ENCODE peak calls at places on chromosome 2, in six cellular contexts. One of them, this sample, is unnamed.

GRCh38 chr2:23651187-23651983 is 266.4 kb downstream of the KLHL29 start:
- DNase-seq in PC-3: peak; percentile 88
- DNase-seq in neural progenitor cell: no peak
- DNase-seq in GM12878: no peak
- DNase-seq in right lobe of liver: no peak
- DNase-seq in CD8-positive, alpha-beta T cell: no peak
- DNase-seq in this sample: no peak

GRCh38 chr2:73998451-73998850 is 13.7 kb downstream of the TET3 start:
- DNase-seq in neural progenitor cell: no peak
- DNase-seq in GM12878: no peak
- DNase-seq in right lobe of liver: no peak
- DNase-seq in CD8-positive, alpha-beta T cell: no peak
- DNase-seq in PC-3: no peak
- DNase-seq in this sample: no peak

GRCh38 chr2:128196026-128196822 is 105.2 kb downstream of the UGGT1 start:
- DNase-seq in right lobe of liver: no peak
- DNase-seq in neural progenitor cell: no peak
- DNase-seq in GM12878: no peak
- DNase-seq in PC-3: no peak
- DNase-seq in CD8-positive, alpha-beta T cell: no peak
- DNase-seq in this sample: no peak

GRCh38 chr2:238814815-238815214 is 33.1 kb upstream of the TWIST2 start:
- DNase-seq in PC-3: no peak
- DNase-seq in neural progenitor cell: no peak
- DNase-seq in right lobe of liver: no peak
- DNase-seq in GM12878: no peak
- DNase-seq in CD8-positive, alpha-beta T cell: no peak
- DNase-seq in this sample: no peak

GRCh38 chr2:135043345-135043744 is 3.9 kb downstream of the MAP3K19 start:
- DNase-seq in right lobe of liver: no peak
- DNase-seq in neural progenitor cell: no peak
- DNase-seq in CD8-positive, alpha-beta T cell: no peak
- DNase-seq in PC-3: no peak
- DNase-seq in GM12878: no peak
- DNase-seq in this sample: no peak

GRCh38 chr2:28267282-28267681 is 125.4 kb upstream of the FOSL2 start:
- DNase-seq in CD8-positive, alpha-beta T cell: no peak
- DNase-seq in right lobe of liver: no peak
- DNase-seq in PC-3: no peak
- DNase-seq in GM12878: no peak
- DNase-seq in neural progenitor cell: no peak
- DNase-seq in this sample: no peak

GRCh38 chr2:31032475-31032874 is 105.8 kb downstream of the GALNT14 start:
- DNase-seq in right lobe of liver: no peak
- DNase-seq in GM12878: no peak
- DNase-seq in neural progenitor cell: no peak
- DNase-seq in PC-3: no peak
- DNase-seq in CD8-positive, alpha-beta T cell: no peak
- DNase-seq in this sample: no peak

GRCh38 chr2:30731706-30732105 is 75.5 kb downstream of the CAPN13 start:
- DNase-seq in GM12878: no peak
- DNase-seq in CD8-positive, alpha-beta T cell: no peak
- DNase-seq in neural progenitor cell: no peak
- DNase-seq in right lobe of liver: no peak
- DNase-seq in PC-3: no peak
- DNase-seq in this sample: no peak

GRCh38 chr2:44168684-44169154 is at the start of gene PPM1B:
- DNase-seq in neural progenitor cell: no peak
- DNase-seq in CD8-positive, alpha-beta T cell: peak; percentile 100
- DNase-seq in GM12878: no peak
- DNase-seq in PC-3: peak; percentile 99
- DNase-seq in right lobe of liver: peak; percentile 100
- DNase-seq in this sample: no peak

GRCh38 chr2:44342854-44343253 is 18.4 kb downstream of the PREPL start:
- DNase-seq in CD8-positive, alpha-beta T cell: no peak
- DNase-seq in PC-3: peak; percentile 55
- DNase-seq in right lobe of liver: no peak
- DNase-seq in GM12878: no peak
- DNase-seq in neural progenitor cell: peak; percentile 39
- DNase-seq in this sample: no peak

GRCh38 chr2:161315380-161315779 is 7.2 kb downstream of the PSMD14 start:
- DNase-seq in GM12878: no peak
- DNase-seq in CD8-positive, alpha-beta T cell: no peak
- DNase-seq in PC-3: no peak
- DNase-seq in right lobe of liver: no peak
- DNase-seq in neural progenitor cell: no peak
- DNase-seq in this sample: no peak

GRCh38 chr2:32372519-32373182 is 15.8 kb downstream of the BIRC6 start:
- DNase-seq in right lobe of liver: no peak
- DNase-seq in PC-3: no peak
- DNase-seq in GM12878: no peak
- DNase-seq in CD8-positive, alpha-beta T cell: no peak
- DNase-seq in neural progenitor cell: no peak
- DNase-seq in this sample: no peak

GRCh38 chr2:32379352-32379751 is 22.5 kb downstream of the BIRC6 start:
- DNase-seq in neural progenitor cell: no peak
- DNase-seq in CD8-positive, alpha-beta T cell: no peak
- DNase-seq in PC-3: no peak
- DNase-seq in GM12878: no peak
- DNase-seq in right lobe of liver: no peak
- DNase-seq in this sample: no peak

GRCh38 chr2:32377928-32378327 is 21.1 kb downstream of the BIRC6 start:
- DNase-seq in GM12878: no peak
- DNase-seq in CD8-positive, alpha-beta T cell: no peak
- DNase-seq in neural progenitor cell: no peak
- DNase-seq in PC-3: no peak
- DNase-seq in right lobe of liver: no peak
- DNase-seq in this sample: no peak

GRCh38 chr2:32375228-32375892 is 18.5 kb downstream of the BIRC6 start:
- DNase-seq in CD8-positive, alpha-beta T cell: no peak
- DNase-seq in GM12878: no peak
- DNase-seq in right lobe of liver: no peak
- DNase-seq in neural progenitor cell: peak; percentile 16
- DNase-seq in PC-3: no peak
- DNase-seq in this sample: no peak

DNA sequence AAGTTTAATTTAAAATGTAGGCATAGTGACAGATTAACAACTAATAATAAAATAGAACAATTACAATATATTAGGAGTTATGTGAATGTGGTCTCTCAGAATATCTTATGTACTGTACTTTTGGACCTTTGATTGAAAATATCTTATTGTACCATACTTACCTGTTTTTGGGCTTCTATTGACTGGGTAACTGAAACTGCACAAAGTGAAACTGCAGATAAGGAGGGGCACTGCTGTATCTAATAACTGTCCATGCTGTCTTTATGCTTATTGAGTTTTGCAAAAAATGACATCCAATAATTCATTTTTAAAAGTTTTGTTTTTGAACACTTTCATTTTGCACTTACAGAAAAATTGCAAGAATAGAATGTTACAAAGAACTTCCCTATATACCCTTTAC is 19.9 kb downstream of the BIRC6 start:
- DNase-seq in CD8-positive, alpha-beta T cell: no peak
- DNase-seq in PC-3: no peak
- DNase-seq in right lobe of liver: no peak
- DNase-seq in neural progenitor cell: no peak
- DNase-seq in GM12878: no peak
- DNase-seq in this sample: no peak
- H3K4me3 ChIP-seq in CD8-positive, alpha-beta T cell: no peak overlapping the region
- H3K4me3 ChIP-seq in PC-3: no peak overlapping the region
- H3K4me3 ChIP-seq in right lobe of liver: no peak overlapping the region
- H3K4me3 ChIP-seq in neural progenitor cell: no peak overlapping the region
- H3K4me3 ChIP-seq in GM12878: no peak overlapping the region
- H3K4me3 ChIP-seq in this sample: no peak overlapping the region

DNA sequence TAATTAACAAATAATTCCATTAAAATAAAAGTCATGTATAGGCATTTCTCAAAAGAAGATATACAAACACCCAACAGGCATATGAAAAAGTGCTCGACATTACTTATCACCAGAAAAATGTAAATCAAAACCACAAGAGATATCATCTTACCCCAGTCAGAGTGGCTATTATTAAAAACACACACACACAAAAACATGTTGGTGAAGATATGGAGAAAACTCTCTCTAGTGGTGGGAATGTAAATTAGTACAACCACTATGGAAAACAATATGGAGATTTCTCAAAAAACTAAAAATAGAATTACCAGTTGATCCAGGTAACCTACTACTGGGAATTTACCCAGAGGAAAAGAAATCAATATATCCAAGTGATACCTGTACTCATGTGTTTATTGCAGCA is 966.3 kb upstream of the POU3F3 start:
- DNase-seq in GM12878: no peak
- DNase-seq in CD8-positive, alpha-beta T cell: no peak
- DNase-seq in right lobe of liver: no peak
- DNase-seq in neural progenitor cell: no peak
- DNase-seq in PC-3: no peak
- DNase-seq in this sample: no peak
- TF ChIP-seq CTCF in GM12878: no peak
- TF ChIP-seq CTCF in CD8-positive, alpha-beta T cell: no peak
- TF ChIP-seq CTCF in right lobe of liver: no peak
- TF ChIP-seq CTCF in neural progenitor cell: no peak
- TF ChIP-seq CTCF in PC-3: no peak
- TF ChIP-seq CTCF in this sample: no peak

GRCh38 chr2:231357931-231358330 is 37.6 kb upstream of the B3GNT7 start:
- DNase-seq in CD8-positive, alpha-beta T cell: no peak
- DNase-seq in neural progenitor cell: no peak
- DNase-seq in right lobe of liver: no peak
- DNase-seq in PC-3: no peak
- DNase-seq in GM12878: no peak
- DNase-seq in this sample: no peak

GRCh38 chr2:231360401-231360800 is 35.1 kb upstream of the B3GNT7 start:
- DNase-seq in CD8-positive, alpha-beta T cell: no peak
- DNase-seq in GM12878: no peak
- DNase-seq in neural progenitor cell: no peak
- DNase-seq in right lobe of liver: no peak
- DNase-seq in PC-3: no peak
- DNase-seq in this sample: no peak

GRCh38 chr2:231360881-231361294 is 34.6 kb upstream of the B3GNT7 start:
- DNase-seq in PC-3: no peak
- DNase-seq in GM12878: no peak
- DNase-seq in neural progenitor cell: no peak
- DNase-seq in right lobe of liver: no peak
- DNase-seq in CD8-positive, alpha-beta T cell: no peak
- DNase-seq in this sample: no peak

GRCh38 chr2:231359948-231360347 is 35.6 kb upstream of the B3GNT7 start:
- DNase-seq in neural progenitor cell: no peak
- DNase-seq in PC-3: no peak
- DNase-seq in CD8-positive, alpha-beta T cell: no peak
- DNase-seq in right lobe of liver: no peak
- DNase-seq in GM12878: no peak
- DNase-seq in this sample: no peak

DNA sequence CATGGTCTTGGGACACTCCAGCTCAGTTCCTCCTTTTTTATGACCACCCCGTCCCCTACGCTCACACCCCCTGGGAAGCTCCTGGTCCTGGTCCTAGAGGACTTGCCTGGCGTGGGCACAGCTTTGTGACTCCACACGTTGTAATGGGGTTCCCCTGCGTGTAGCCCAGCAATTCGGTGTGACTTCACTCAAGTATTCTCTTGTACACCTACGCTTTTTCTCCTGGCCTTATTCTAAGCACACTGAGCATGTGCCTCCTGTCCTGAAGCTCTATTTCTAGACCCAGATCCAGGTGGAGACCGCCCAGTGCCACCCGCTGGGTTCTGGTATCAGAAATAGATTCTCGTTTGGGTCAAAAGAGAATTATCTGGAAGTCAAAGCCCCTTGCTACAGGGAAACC is 36.0 kb upstream of the B3GNT7 start:
- DNase-seq in CD8-positive, alpha-beta T cell: no peak
- DNase-seq in right lobe of liver: no peak
- DNase-seq in PC-3: no peak
- DNase-seq in GM12878: no peak
- DNase-seq in neural progenitor cell: no peak
- DNase-seq in this sample: no peak
- H3K27ac ChIP-seq in CD8-positive, alpha-beta T cell: no peak overlapping the region
- H3K27ac ChIP-seq in right lobe of liver: no peak overlapping the region
- H3K27ac ChIP-seq in PC-3: no peak overlapping the region
- H3K27ac ChIP-seq in GM12878: no peak overlapping the region
- H3K27ac ChIP-seq in neural progenitor cell: no peak overlapping the region
- H3K27ac ChIP-seq in this sample: no peak overlapping the region

DNA sequence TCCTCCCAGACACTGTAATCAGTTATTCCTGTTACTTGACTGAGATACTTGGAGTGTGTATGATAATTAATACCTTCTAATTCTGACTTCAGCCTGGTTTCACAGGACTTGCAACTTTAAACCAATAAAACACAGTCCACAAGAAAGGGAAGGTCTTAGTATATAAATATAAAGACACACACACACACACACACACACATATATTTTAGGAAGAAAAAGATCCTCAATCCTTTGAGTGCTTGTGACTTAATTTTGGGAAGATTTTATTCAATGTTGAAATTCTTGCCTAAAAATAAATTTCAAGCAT is 700 bp upstream of the VPS54 start:
- DNase-seq in CD8-positive, alpha-beta T cell: no peak
- DNase-seq in right lobe of liver: no peak
- DNase-seq in GM12878: no peak
- DNase-seq in PC-3: peak; percentile 24
- DNase-seq in neural progenitor cell: no peak
- DNase-seq in this sample: no peak
- H3K4me3 ChIP-seq in CD8-positive, alpha-beta T cell: peak overlapping the region; percentile 55
- H3K4me3 ChIP-seq in right lobe of liver: peak overlapping the region; percentile 58
- H3K4me3 ChIP-seq in GM12878: peak overlapping the region; percentile 17
- H3K4me3 ChIP-seq in PC-3: peak overlapping the region; percentile 91
- H3K4me3 ChIP-seq in neural progenitor cell: peak overlapping the region; percentile 73
- H3K4me3 ChIP-seq in this sample: peak overlapping the region; percentile 60

GRCh38 chr2:97770450-97770849 is 57.1 kb downstream of the ZAP70 start:
- DNase-seq in CD8-positive, alpha-beta T cell: no peak
- DNase-seq in PC-3: no peak
- DNase-seq in GM12878: no peak
- DNase-seq in right lobe of liver: no peak
- DNase-seq in neural progenitor cell: no peak
- DNase-seq in this sample: no peak

GRCh38 chr2:97775074-97775473 is 61.7 kb downstream of the ZAP70 start:
- DNase-seq in GM12878: no peak
- DNase-seq in neural progenitor cell: no peak
- DNase-seq in right lobe of liver: no peak
- DNase-seq in CD8-positive, alpha-beta T cell: no peak
- DNase-seq in PC-3: no peak
- DNase-seq in this sample: no peak

GRCh38 chr2:97779141-97779540 is 65.8 kb downstream of the ZAP70 start:
- DNase-seq in right lobe of liver: no peak
- DNase-seq in neural progenitor cell: no peak
- DNase-seq in CD8-positive, alpha-beta T cell: no peak
- DNase-seq in PC-3: no peak
- DNase-seq in GM12878: no peak
- DNase-seq in this sample: no peak

GRCh38 chr2:97769308-97769707 is 55.9 kb downstream of the ZAP70 start:
- DNase-seq in PC-3: no peak
- DNase-seq in neural progenitor cell: no peak
- DNase-seq in CD8-positive, alpha-beta T cell: no peak
- DNase-seq in GM12878: no peak
- DNase-seq in right lobe of liver: no peak
- DNase-seq in this sample: no peak

DNA sequence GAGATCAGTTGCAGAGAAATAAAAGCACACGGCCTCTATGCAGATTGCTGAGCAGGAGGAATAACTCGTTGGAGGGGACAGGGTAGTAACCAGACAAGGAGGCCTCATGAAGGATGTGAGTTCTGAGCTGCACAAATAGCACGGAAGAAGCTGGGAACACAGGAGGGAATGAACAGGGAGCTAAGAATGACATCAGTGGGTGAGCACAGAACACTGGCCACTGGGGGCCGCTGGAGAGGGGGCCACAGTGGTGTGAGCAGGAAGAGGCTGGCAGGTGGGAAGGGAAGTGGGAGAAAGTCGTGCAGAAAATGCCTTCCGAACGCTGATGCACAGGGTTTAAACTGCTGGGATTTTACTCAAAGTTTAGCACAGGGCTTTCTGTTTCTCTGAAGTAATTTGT is 61.0 kb downstream of the ZAP70 start:
- DNase-seq in GM12878: no peak
- DNase-seq in CD8-positive, alpha-beta T cell: no peak
- DNase-seq in PC-3: peak; percentile 32
- DNase-seq in right lobe of liver: no peak
- DNase-seq in neural progenitor cell: peak; percentile 48
- DNase-seq in this sample: no peak
- TF ChIP-seq CTCF in GM12878: peak; percentile 18
- TF ChIP-seq CTCF in CD8-positive, alpha-beta T cell: no peak
- TF ChIP-seq CTCF in PC-3: peak; percentile 69
- TF ChIP-seq CTCF in right lobe of liver: peak; percentile 12
- TF ChIP-seq CTCF in neural progenitor cell: peak; percentile 61
- TF ChIP-seq CTCF in this sample: no peak

This sample was measured in dorsolateral prefrontal cortex.